ENCODE peak calls at places on chromosomes 5 and 9, in nine cellular contexts. C is left ventricle myocardium inferior; S is PC-3; L is A549; Y is substantia nigra; J is heart right ventricle; I is CD8-positive, alpha-beta T cell; B is psoas muscle; R is CD4-positive, alpha-beta memory T cell. H is an unnamed sample.
A peak's percentile ranks its signal among the peaks of the same experiment; 100 is the strongest.

GRCh38 chr5:40551706-40552557 is 127.8 kb upstream of the PTGER4 start:
- DNase-seq in C (no peak), S (peak; percentile 98), L (peak; percentile 59), Y (no peak), J (no peak), I (no peak), B (no peak), R (no peak), H (no peak)

GRCh38 chr5:141543053-141543452 is 54.2 kb downstream of the PCDHGC5 start:
- DNase-seq in C (no peak), S (no peak), L (no peak), Y (no peak), J (no peak), I (no peak), B (no peak), R (no peak), H (no peak)

GRCh38 chr5:171521219-171521633 is 101.8 kb downstream of the FGF18 start:
- DNase-seq in C (no peak), S (peak; percentile 95), L (peak; percentile 89), Y (no peak), J (no peak), I (no peak), B (peak; percentile 68), R (no peak), H (peak; percentile 34)

GRCh38 chr9:133740891-133741290 is 2.7 kb upstream of the SARDH start:
- DNase-seq in C (no peak), S (no peak), L (no peak), Y (no peak), J (no peak), I (no peak), B (no peak), R (no peak), H (no peak)

GRCh38 chr5:72284674-72285424 is 35.2 kb downstream of the MRPS27 start:
- DNase-seq in C (no peak), S (no peak), L (no peak), Y (no peak), J (no peak), I (no peak), B (no peak), R (no peak), H (no peak)

GRCh38 chr5:73268826-73269225 is 95.8 kb downstream of the TMEM174 start:
- DNase-seq in C (no peak), S (no peak), L (no peak), Y (no peak), J (no peak), I (no peak), B (no peak), R (no peak), H (no peak)

GRCh38 chr9:77952641-77953341 is 78.8 kb downstream of the GNAQ start:
- DNase-seq in C (no peak), S (peak; percentile 39), L (no peak), Y (no peak), J (peak; percentile 21), I (no peak), B (no peak), R (no peak), H (no peak)

GRCh38 chr5:77560677-77561263 is 68.7 kb upstream of the WDR41 start:
- DNase-seq in C (no peak), S (peak; percentile 58), L (peak; percentile 13), Y (no peak), J (no peak), I (no peak), B (no peak), R (no peak), H (no peak)

GRCh38 chr9:89185980-89186379 is 7.4 kb upstream of the SHC3 start:
- DNase-seq in C (no peak), S (peak; percentile 11), L (no peak), Y (no peak), J (no peak), I (no peak), B (no peak), R (no peak), H (no peak)

GRCh38 chr5:115377468-115378217 is 81.2 kb upstream of the CCDC112 start:
- DNase-seq in C (no peak), S (peak; percentile 86), L (no peak), Y (no peak), J (peak; percentile 24), I (no peak), B (no peak), R (no peak), H (no peak)

GRCh38 chr9:69672828-69673640 is 863 bp upstream of the APBA1 start:
- DNase-seq in C (peak; percentile 83), S (peak; percentile 80), L (peak; percentile 73), Y (peak; percentile 81), J (peak; percentile 81), I (peak; percentile 52), B (peak; percentile 92), R (peak; percentile 55), H (peak; percentile 79)

GRCh38 chr5:102901821-102902448 is 146.8 kb downstream of the PAM start:
- DNase-seq in C (no peak), S (peak; percentile 64), L (no peak), Y (no peak), J (no peak), I (no peak), B (no peak), R (no peak), H (no peak)

GRCh38 chr5:143436871-143437270 is 33.4 kb upstream of the NR3C1 start:
- DNase-seq in C (no peak), S (peak; percentile 66), L (peak; percentile 24), Y (no peak), J (no peak), I (no peak), B (no peak), R (no peak), H (no peak)

GRCh38 chr5:143434261-143435206 is 31.0 kb upstream of the NR3C1 start:
- DNase-seq in C (no peak), S (no peak), L (no peak), Y (no peak), J (no peak), I (peak; percentile 19), B (peak; percentile 55), R (peak; percentile 83), H (no peak)

GRCh38 chr5:143432658-143433239 is 29.3 kb upstream of the NR3C1 start:
- DNase-seq in C (no peak), S (no peak), L (peak; percentile 53), Y (no peak), J (no peak), I (no peak), B (no peak), R (no peak), H (no peak)

GRCh38 chr5:143433680-143434079 is 30.2 kb upstream of the NR3C1 start:
- DNase-seq in C (no peak), S (no peak), L (no peak), Y (no peak), J (no peak), I (no peak), B (no peak), R (no peak), H (no peak)

DNA sequence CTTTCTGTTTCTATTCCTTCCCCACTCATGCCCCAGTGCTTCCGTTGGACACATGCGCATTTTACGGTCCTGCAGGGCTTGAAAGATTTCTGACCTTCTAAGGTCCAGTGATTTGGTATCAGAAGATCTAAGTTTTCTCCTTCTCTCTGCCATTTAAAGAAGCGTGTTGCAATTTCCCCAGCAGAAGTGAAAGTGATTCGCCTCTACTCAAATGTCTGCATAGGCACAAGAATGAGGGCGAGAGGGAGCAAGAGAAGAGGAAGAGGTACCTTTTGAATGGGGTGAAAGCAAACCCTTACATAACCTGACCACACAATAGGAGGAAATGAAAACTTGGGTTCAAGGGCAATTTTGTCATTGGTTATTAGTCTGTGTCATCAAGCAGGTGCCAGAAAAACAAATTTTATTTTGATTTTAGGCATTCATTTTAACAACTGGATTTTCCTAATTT is 31.7 kb upstream of the NR3C1 start:
- DNase-seq in C (no peak), S (no peak), L (no peak), Y (no peak), J (peak; percentile 22), I (peak; percentile 12), B (no peak), R (peak; percentile 72), H (no peak)
- H3K27ac ChIP-seq in C (peak overlapping the region; percentile 46), S (no peak overlapping the region), L (peak overlapping the region; percentile 82), Y (no peak overlapping the region), J (no peak overlapping the region), I (peak overlapping the region; percentile 64), B (peak overlapping the region; percentile 71), R (peak overlapping the region; percentile 55), H (no peak overlapping the region)

GRCh38 chr9:116539549-116539948 is 147.6 kb upstream of the TRIM32 start:
- DNase-seq in C (no peak), S (no peak), L (no peak), Y (no peak), J (no peak), I (no peak), B (no peak), R (no peak), H (no peak)
- H3K27ac ChIP-seq in C (no peak overlapping the region), S (no peak overlapping the region), L (peak overlapping the region; percentile 5), Y (no peak overlapping the region), J (no peak overlapping the region), I (no peak overlapping the region), B (no peak overlapping the region), R (no peak overlapping the region), H (no peak overlapping the region)

DNA sequence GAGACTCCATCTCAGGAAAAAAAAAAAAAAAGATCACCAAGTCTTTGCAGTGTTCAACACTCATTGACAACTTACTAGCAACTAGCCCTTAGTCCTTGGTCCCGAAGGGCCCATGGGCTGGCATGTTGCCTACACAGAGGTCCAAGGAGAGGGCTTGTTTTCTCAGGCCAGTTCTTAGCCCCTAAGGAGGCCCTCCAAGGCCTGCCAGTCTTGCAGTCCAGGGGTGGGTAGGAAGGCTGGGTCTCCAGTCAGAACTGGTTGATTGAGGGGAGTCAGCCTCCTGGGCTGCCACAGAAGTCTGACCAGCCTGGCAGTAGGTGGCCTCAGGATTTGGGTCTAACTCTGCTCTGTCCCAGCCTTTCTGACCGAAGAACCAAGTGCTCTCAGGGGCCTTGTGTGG is 32.7 kb downstream of the IER5L start:
- DNase-seq in C (no peak), S (no peak), L (no peak), Y (no peak), J (no peak), I (no peak), B (no peak), R (no peak), H (no peak)
- H3K27ac ChIP-seq in C (peak overlapping the region; percentile 100), S (no peak overlapping the region), L (peak overlapping the region; percentile 82), Y (peak overlapping the region; percentile 62), J (peak overlapping the region; percentile 65), I (no peak overlapping the region), B (peak overlapping the region; percentile 98), R (no peak overlapping the region), H (peak overlapping the region; percentile 78)

GRCh38 chr5:168120416-168121137 is 170.9 kb upstream of the WWC1 start:
- DNase-seq in C (no peak), S (no peak), L (no peak), Y (no peak), J (no peak), I (no peak), B (no peak), R (no peak), H (no peak)

GRCh38 chr5:168123853-168124528 is 167.5 kb upstream of the WWC1 start:
- DNase-seq in C (no peak), S (no peak), L (no peak), Y (no peak), J (no peak), I (no peak), B (no peak), R (no peak), H (no peak)

GRCh38 chr5:168118042-168118668 is 173.3 kb upstream of the WWC1 start:
- DNase-seq in C (no peak), S (no peak), L (no peak), Y (no peak), J (no peak), I (no peak), B (no peak), R (no peak), H (no peak)

GRCh38 chr5:168117469-168117868 is 174.0 kb upstream of the WWC1 start:
- DNase-seq in C (no peak), S (no peak), L (no peak), Y (no peak), J (no peak), I (no peak), B (no peak), R (no peak), H (no peak)

GRCh38 chr5:168121138-168121494 is 170.3 kb upstream of the WWC1 start:
- DNase-seq in C (no peak), S (no peak), L (no peak), Y (no peak), J (no peak), I (no peak), B (no peak), R (no peak), H (no peak)
- H3K27ac ChIP-seq in C (no peak overlapping the region), S (no peak overlapping the region), L (no peak overlapping the region), Y (no peak overlapping the region), J (no peak overlapping the region), I (no peak overlapping the region), B (no peak overlapping the region), R (no peak overlapping the region), H (no peak overlapping the region)